ENCODE peak calls at places on chromosomes 1 and 21, in five cellular contexts. One of them, this sample, is unnamed.
A peak's percentile ranks its signal among the peaks of the same experiment; 100 is the strongest.

GRCh38 chr1:246122071-246122470 is 385.0 kb downstream of the SMYD3 start:
- DNase-seq in AG04450: no peak
- DNase-seq in coronary artery: no peak
- DNase-seq in AG10803: no peak
- DNase-seq in breast epithelium: no peak
- DNase-seq in this sample: no peak

GRCh38 chr1:240526321-240526720 is 85.6 kb downstream of the GREM2 start:
- DNase-seq in AG10803: no peak
- DNase-seq in breast epithelium: no peak
- DNase-seq in coronary artery: no peak
- DNase-seq in AG04450: peak; percentile 11
- DNase-seq in this sample: no peak

GRCh38 chr1:55213885-55214213 is 1.3 kb downstream of the USP24 start:
- DNase-seq in AG10803: no peak
- DNase-seq in AG04450: no peak
- DNase-seq in coronary artery: no peak
- DNase-seq in breast epithelium: no peak
- DNase-seq in this sample: no peak

GRCh38 chr1:24932284-24932683 is 2.2 kb upstream of the RUNX3 start:
- DNase-seq in breast epithelium: no peak
- DNase-seq in AG04450: no peak
- DNase-seq in coronary artery: no peak
- DNase-seq in AG10803: peak; percentile 11
- DNase-seq in this sample: no peak

GRCh38 chr1:154847891-154848290 is 22.2 kb downstream of the KCNN3 start:
- DNase-seq in AG10803: peak; percentile 30
- DNase-seq in breast epithelium: no peak
- DNase-seq in coronary artery: no peak
- DNase-seq in AG04450: no peak
- DNase-seq in this sample: no peak

GRCh38 chr1:179016694-179017382 is 8.9 kb upstream of the FAM20B start:
- DNase-seq in breast epithelium: peak; percentile 80
- DNase-seq in AG10803: peak; percentile 94
- DNase-seq in AG04450: peak; percentile 47
- DNase-seq in coronary artery: peak; percentile 82
- DNase-seq in this sample: peak; percentile 97

GRCh38 chr1:55246896-55247295 is 31.7 kb upstream of the USP24 start:
- DNase-seq in AG04450: no peak
- DNase-seq in breast epithelium: no peak
- DNase-seq in AG10803: no peak
- DNase-seq in coronary artery: no peak
- DNase-seq in this sample: no peak

GRCh38 chr1:200129480-200129879 is 102.0 kb downstream of the NR5A2 start:
- DNase-seq in breast epithelium: no peak
- DNase-seq in AG04450: no peak
- DNase-seq in AG10803: no peak
- DNase-seq in coronary artery: no peak
- DNase-seq in this sample: no peak

GRCh38 chr1:85295654-85296053 is 19.2 kb upstream of the BCL10 start:
- DNase-seq in coronary artery: no peak
- DNase-seq in AG04450: no peak
- DNase-seq in breast epithelium: no peak
- DNase-seq in AG10803: no peak
- DNase-seq in this sample: no peak

GRCh38 chr1:116763787-116764465 is 9.7 kb downstream of the CD2 start:
- DNase-seq in AG10803: no peak
- DNase-seq in coronary artery: no peak
- DNase-seq in breast epithelium: no peak
- DNase-seq in AG04450: no peak
- DNase-seq in this sample: no peak

GRCh38 chr1:6358757-6359567 is 34.6 kb downstream of the ACOT7 start:
- DNase-seq in AG04450: peak; percentile 63
- DNase-seq in coronary artery: no peak
- DNase-seq in breast epithelium: no peak
- DNase-seq in AG10803: peak; percentile 79
- DNase-seq in this sample: peak; percentile 81
- H3K4me3 ChIP-seq in AG04450: peak overlapping the region; percentile 25
- H3K4me3 ChIP-seq in coronary artery: peak overlapping the region; percentile 55
- H3K4me3 ChIP-seq in breast epithelium: no peak overlapping the region
- H3K4me3 ChIP-seq in AG10803: no peak overlapping the region
- H3K4me3 ChIP-seq in this sample: peak overlapping the region; percentile 30

DNA sequence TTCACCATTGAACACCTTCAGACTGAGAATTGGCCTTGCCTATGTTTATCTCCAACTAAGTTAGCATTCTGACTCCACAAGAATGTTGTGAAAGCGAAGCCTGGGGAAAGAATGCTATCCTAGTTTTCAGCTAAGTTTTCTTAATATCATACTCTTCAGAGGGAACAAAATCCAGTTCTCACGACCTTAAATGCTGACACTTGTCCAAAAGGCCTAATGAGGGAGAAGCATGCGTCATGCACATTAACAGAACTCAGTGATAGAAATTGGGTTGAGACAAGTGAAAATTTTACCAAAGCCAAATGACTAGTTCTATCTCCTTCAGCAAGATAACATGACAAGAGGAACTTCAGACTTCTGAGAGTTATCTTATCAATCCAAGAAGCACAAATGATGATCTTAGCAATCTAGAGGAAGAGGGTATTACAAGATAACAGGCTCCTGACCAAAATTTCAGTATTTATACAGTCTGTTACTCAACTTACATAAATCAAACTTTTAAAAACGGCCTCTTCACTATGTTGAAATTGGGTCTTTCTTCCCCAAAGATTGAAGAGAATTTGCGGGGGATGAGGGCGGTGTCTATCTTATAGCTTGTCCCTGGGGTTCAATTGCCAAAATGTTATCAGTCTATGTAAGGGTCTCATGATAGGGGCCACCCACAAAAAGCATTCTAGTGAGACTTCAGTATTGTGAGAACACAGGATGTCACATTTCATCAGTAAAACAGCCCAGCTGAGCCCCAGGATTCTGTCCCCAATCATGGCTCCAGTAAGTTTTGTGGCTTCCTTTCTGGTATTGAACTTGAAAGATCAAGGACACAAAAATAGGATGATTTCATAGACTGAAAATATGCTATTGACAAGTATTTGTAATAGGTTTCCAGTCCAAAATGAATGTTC is 26.5 kb upstream of the SLC45A3 start:
- DNase-seq in breast epithelium: no peak
- DNase-seq in AG04450: no peak
- DNase-seq in AG10803: no peak
- DNase-seq in coronary artery: no peak
- DNase-seq in this sample: peak; percentile 61
- TF ChIP-seq CTCF in breast epithelium: no peak
- TF ChIP-seq CTCF in AG04450: no peak
- TF ChIP-seq CTCF in AG10803: no peak
- TF ChIP-seq CTCF in coronary artery: no peak
- TF ChIP-seq CTCF in this sample: no peak

GRCh38 chr1:184152502-184152901 is 101.0 kb downstream of the TSEN15 start:
- DNase-seq in coronary artery: no peak
- DNase-seq in AG04450: no peak
- DNase-seq in breast epithelium: no peak
- DNase-seq in AG10803: peak; percentile 30
- DNase-seq in this sample: peak; percentile 53
- H3K4me3 ChIP-seq in coronary artery: peak overlapping the region; percentile 58
- H3K4me3 ChIP-seq in AG04450: peak overlapping the region; percentile 31
- H3K4me3 ChIP-seq in breast epithelium: peak overlapping the region; percentile 63
- H3K4me3 ChIP-seq in AG10803: peak overlapping the region; percentile 48
- H3K4me3 ChIP-seq in this sample: peak overlapping the region; percentile 36

GRCh38 chr1:217049081-217049480 is 325.9 kb upstream of the ESRRG start:
- DNase-seq in coronary artery: no peak
- DNase-seq in AG04450: no peak
- DNase-seq in AG10803: no peak
- DNase-seq in breast epithelium: no peak
- DNase-seq in this sample: no peak

GRCh38 chr1:217053666-217054065 is 330.4 kb upstream of the ESRRG start:
- DNase-seq in AG04450: no peak
- DNase-seq in breast epithelium: no peak
- DNase-seq in coronary artery: no peak
- DNase-seq in AG10803: no peak
- DNase-seq in this sample: no peak

GRCh38 chr1:217052196-217052595 is 329.0 kb upstream of the ESRRG start:
- DNase-seq in AG04450: no peak
- DNase-seq in coronary artery: no peak
- DNase-seq in breast epithelium: no peak
- DNase-seq in AG10803: no peak
- DNase-seq in this sample: no peak

GRCh38 chr1:217048104-217048707 is 325.0 kb upstream of the ESRRG start:
- DNase-seq in AG10803: no peak
- DNase-seq in breast epithelium: no peak
- DNase-seq in AG04450: no peak
- DNase-seq in coronary artery: no peak
- DNase-seq in this sample: peak; percentile 1
- TF ChIP-seq CTCF in AG10803: no peak
- TF ChIP-seq CTCF in breast epithelium: no peak
- TF ChIP-seq CTCF in AG04450: no peak
- TF ChIP-seq CTCF in coronary artery: no peak
- TF ChIP-seq CTCF in this sample: peak; percentile 18

DNA sequence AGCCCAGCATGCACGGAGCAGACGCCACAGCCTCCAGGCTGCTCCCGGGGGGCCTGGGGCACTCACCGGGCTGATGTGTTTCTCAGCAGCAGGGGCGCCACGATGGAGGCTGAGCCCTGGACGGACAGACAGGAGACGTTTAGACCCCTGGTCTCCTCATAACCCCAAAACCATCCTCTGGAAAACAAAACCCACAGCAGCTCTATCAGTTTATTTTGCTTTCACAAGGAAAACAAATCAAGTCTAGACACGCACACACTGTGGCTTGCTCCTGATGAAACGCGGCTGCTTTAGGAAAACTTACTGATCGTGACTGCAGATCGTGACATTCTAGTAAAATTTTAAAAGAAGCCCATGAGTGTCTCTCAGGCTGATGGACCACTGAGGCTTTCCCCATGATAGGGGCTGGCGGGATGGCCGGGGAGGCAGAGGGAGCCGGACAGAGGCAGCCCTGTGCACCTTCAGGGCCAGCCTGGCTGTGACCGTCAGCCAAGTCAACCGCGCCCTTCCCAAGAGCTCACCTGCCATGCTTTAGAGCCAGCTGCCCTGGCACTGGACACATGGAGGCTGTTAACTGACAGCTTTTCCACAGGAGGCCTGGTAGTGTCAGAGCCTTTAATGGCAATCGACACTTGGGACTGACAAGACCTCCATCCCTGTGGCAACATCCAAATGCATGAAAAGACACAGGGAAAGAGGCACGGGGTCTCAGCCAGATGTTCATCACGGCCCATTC is 5.2 kb downstream of the POFUT2 start:
- DNase-seq in breast epithelium: no peak
- DNase-seq in AG04450: no peak
- DNase-seq in coronary artery: no peak
- DNase-seq in AG10803: no peak
- DNase-seq in this sample: no peak
- H3K4me3 ChIP-seq in breast epithelium: no peak overlapping the region
- H3K4me3 ChIP-seq in AG04450: no peak overlapping the region
- H3K4me3 ChIP-seq in coronary artery: no peak overlapping the region
- H3K4me3 ChIP-seq in AG10803: no peak overlapping the region
- H3K4me3 ChIP-seq in this sample: no peak overlapping the region

DNA sequence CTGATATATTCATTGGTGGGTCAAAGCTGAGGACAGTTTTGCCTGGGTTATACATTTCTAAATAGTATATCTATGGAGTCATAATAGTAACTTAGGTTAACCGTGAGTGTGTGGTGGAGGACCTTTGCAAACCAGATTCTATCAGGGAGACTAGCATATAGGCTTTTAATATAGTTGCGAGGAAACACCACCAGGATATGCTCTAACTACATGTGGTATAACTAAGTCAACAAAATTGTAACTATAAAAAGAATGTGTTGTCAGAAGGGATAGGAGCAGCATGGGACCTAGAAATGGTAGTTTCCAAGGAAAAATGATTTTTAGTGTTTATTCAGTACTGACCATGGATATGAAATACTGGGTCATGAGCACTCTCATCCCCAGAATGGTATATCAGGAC is 338.1 kb downstream of the TGFB2 start:
- DNase-seq in AG04450: no peak
- DNase-seq in breast epithelium: no peak
- DNase-seq in coronary artery: no peak
- DNase-seq in AG10803: no peak
- DNase-seq in this sample: no peak
- TF ChIP-seq CTCF in AG04450: peak; percentile 30
- TF ChIP-seq CTCF in breast epithelium: no peak
- TF ChIP-seq CTCF in coronary artery: no peak
- TF ChIP-seq CTCF in AG10803: no peak
- TF ChIP-seq CTCF in this sample: no peak

DNA sequence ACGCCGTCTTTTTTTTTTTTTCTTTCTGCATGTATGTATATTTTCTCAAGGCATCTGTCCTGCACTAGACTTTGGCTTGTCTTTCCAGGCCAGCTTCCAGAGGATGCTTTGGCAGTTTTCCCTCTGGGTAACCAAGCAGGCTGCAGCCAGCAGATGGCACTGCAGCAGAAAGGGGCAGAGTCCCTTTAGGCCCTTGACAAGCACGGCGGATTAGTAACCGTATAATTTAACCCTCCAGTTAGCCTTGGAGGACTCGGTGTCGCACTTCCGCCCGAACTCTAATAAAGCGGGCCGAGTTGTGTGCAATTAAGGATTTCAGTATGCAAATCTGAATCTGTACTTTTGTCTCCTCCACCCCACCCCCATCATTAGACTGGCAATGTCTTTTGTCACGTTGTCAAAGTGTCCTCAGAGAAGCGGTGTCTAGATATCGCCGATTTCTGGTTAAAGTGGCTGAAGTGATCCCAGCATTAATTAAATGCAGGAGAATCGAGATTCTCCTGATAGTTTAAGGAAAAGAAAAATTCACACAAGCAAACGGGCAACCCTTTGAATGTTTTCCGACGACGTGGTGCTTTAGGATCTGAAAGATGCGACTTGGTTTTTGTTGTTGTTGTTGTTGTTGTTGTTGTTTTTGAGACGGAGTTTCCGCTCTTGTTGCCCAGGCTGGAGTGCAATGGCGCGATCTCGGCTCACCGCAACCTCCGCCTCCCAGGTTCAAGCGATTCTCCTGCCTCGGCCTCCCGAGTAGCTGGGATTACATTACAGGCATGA is 1.1 kb upstream of the TMEM167B start:
- DNase-seq in AG10803: peak; percentile 74
- DNase-seq in breast epithelium: peak; percentile 66
- DNase-seq in AG04450: no peak
- DNase-seq in coronary artery: no peak
- DNase-seq in this sample: peak; percentile 84
- H3K4me3 ChIP-seq in AG10803: peak overlapping the region; percentile 92
- H3K4me3 ChIP-seq in breast epithelium: peak overlapping the region; percentile 89
- H3K4me3 ChIP-seq in AG04450: no peak overlapping the region
- H3K4me3 ChIP-seq in coronary artery: peak overlapping the region; percentile 95
- H3K4me3 ChIP-seq in this sample: peak overlapping the region; percentile 90

This sample was measured in fibroblast of villous mesenchyme.